ENCODE peak calls at places on chromosomes 1 and 21, in eight cellular contexts. Q, Z, R, A, G, V, I and B are unnamed samples.

GRCh38 chr1:75097686-75098085 is 36.5 kb upstream of the LHX8 start:
- DNase-seq in Q (no peak), Z (no peak), R (no peak), A (peak), G (no peak), V (no peak), I (no peak), B (no peak)

GRCh38 chr1:2545754-2546514 is 10.2 kb upstream of the TNFRSF14 start:
- DNase-seq in Q (peak), Z (peak), R (peak), A (peak), G (peak), V (peak), I (no peak), B (peak)

GRCh38 chr1:174079796-174080195 is 57.6 kb upstream of the RC3H1 start:
- DNase-seq in Q (no peak), Z (no peak), R (no peak), A (no peak), G (no peak), V (no peak), I (no peak), B (no peak)

GRCh38 chr1:7613851-7614205 is 157.3 kb upstream of the VAMP3 start:
- DNase-seq in Q (no peak), Z (peak), R (no peak), A (no peak), G (no peak), V (no peak), I (no peak), B (no peak)

GRCh38 chr1:177384461-177384860 is 213.7 kb downstream of the BRINP2 start:
- DNase-seq in Q (no peak), Z (no peak), R (no peak), A (peak), G (peak), V (no peak), I (no peak), B (no peak)

GRCh38 chr1:53341961-53342707 is 14.3 kb upstream of the LRP8 start:
- DNase-seq in Q (peak), Z (peak), R (no peak), A (no peak), G (no peak), V (no peak), I (no peak), B (no peak)

GRCh38 chr1:35597870-35598269 is 24.8 kb downstream of the TFAP2E start:
- DNase-seq in Q (no peak), Z (no peak), R (no peak), A (no peak), G (no peak), V (no peak), I (no peak), B (no peak)

GRCh38 chr21:42276526-42277154 is 38.6 kb downstream of the TFF3 start:
- DNase-seq in Q (no peak), Z (no peak), R (no peak), A (no peak), G (no peak), V (no peak), I (no peak), B (no peak)

GRCh38 chr1:89942825-89943658 is 51.9 kb upstream of the ZNF326 start:
- DNase-seq in Q (no peak), Z (no peak), R (no peak), A (peak), G (peak), V (no peak), I (no peak), B (no peak)

GRCh38 chr1:150551049-150551783 is 2.0 kb downstream of the ADAMTSL4 start:
- DNase-seq in Q (no peak), Z (peak), R (no peak), A (no peak), G (no peak), V (no peak), I (no peak), B (no peak)

GRCh38 chr1:67570473-67571143 is 114.4 kb upstream of the GADD45A start:
- DNase-seq in Q (no peak), Z (no peak), R (no peak), A (peak), G (peak), V (no peak), I (no peak), B (peak)

GRCh38 chr21:45100866-45101265 is 26.5 kb downstream of the ADARB1 start:
- DNase-seq in Q (no peak), Z (no peak), R (no peak), A (no peak), G (no peak), V (no peak), I (no peak), B (no peak)

GRCh38 chr1:27536767-27537166 is 46.8 kb upstream of the WASF2 start:
- DNase-seq in Q (no peak), Z (peak), R (no peak), A (peak), G (peak), V (no peak), I (no peak), B (peak)

GRCh38 chr21:44979687-44980561 is 40.1 kb downstream of the SLX9 start:
- DNase-seq in Q (no peak), Z (no peak), R (no peak), A (no peak), G (no peak), V (no peak), I (no peak), B (no peak)

GRCh38 chr1:54782156-54782555 is 17.8 kb upstream of the PARS2 start:
- DNase-seq in Q (no peak), Z (no peak), R (no peak), A (no peak), G (no peak), V (no peak), I (no peak), B (no peak)

GRCh38 chr1:204384636-204385354 is 25.1 kb upstream of the PLEKHA6 start:
- DNase-seq in Q (no peak), Z (peak), R (no peak), A (peak), G (peak), V (no peak), I (no peak), B (no peak)

GRCh38 chr1:30272288-30273020 is 450.9 kb downstream of the MATN1 start:
- DNase-seq in Q (no peak), Z (no peak), R (no peak), A (no peak), G (no peak), V (no peak), I (no peak), B (no peak)

GRCh38 chr21:42061866-42062542 is 9.1 kb upstream of the UMODL1 start:
- DNase-seq in Q (peak), Z (no peak), R (no peak), A (no peak), G (no peak), V (peak), I (no peak), B (no peak)